ENCODE peak calls at places on chromosomes 16 and 17, in four cellular contexts. W, G, M and I are unnamed samples.

GRCh38 chr16:49661465-49662187 is 194.3 kb downstream of the ZNF423 start:
- DNase-seq in W (no peak), G (no peak), M (no peak), I (no peak)

GRCh38 chr16:86959182-86959651 is 358.0 kb downstream of the C16orf95 start:
- DNase-seq in W (no peak), G (no peak), M (no peak), I (no peak)

GRCh38 chr16:3952342-3953131 is 72.0 kb upstream of the CREBBP start:
- DNase-seq in W (no peak), G (no peak), M (no peak), I (no peak)

GRCh38 chr16:71817690-71818089 is 9.1 kb upstream of the AP1G1 start:
- DNase-seq in W (no peak), G (no peak), M (no peak), I (no peak)

GRCh38 chr16:424623-425081 is 797 bp upstream of the RAB11FIP3 start:
- DNase-seq in W (no peak), G (no peak), M (no peak), I (no peak)

GRCh38 chr16:66483689-66484452 is 56.8 kb downstream of the BEAN1 start:
- DNase-seq in W (peak), G (peak), M (no peak), I (peak)

GRCh38 chr17:5373112-5373511 is 46.4 kb downstream of the NUP88 start:
- DNase-seq in W (no peak), G (no peak), M (peak), I (peak)

GRCh38 chr17:81518785-81519283 is 6.2 kb upstream of the ACTG1 start:
- DNase-seq in W (no peak), G (peak), M (no peak), I (no peak)

GRCh38 chr17:49217651-49218413 is 7.3 kb downstream of the ABI3 start:
- DNase-seq in W (peak), G (no peak), M (peak), I (peak)

GRCh38 chr16:18788828-18789514 is 1.2 kb downstream of the RPS15A start:
- DNase-seq in W (no peak), G (no peak), M (no peak), I (no peak)

GRCh38 chr17:8192070-8192815 is 2.3 kb upstream of the BORCS6 start:
- DNase-seq in W (no peak), G (peak), M (peak), I (no peak)

GRCh38 chr17:18904482-18904881 is 46.6 kb downstream of the PRPSAP2 start:
- DNase-seq in W (no peak), G (no peak), M (no peak), I (no peak)

GRCh38 chr16:15721018-15721417 is 71.0 kb downstream of the NDE1 start:
- DNase-seq in W (no peak), G (no peak), M (no peak), I (no peak)

GRCh38 chr17:3647769-3648540 is 11.4 kb downstream of the CTNS start:
- DNase-seq in W (no peak), G (no peak), M (no peak), I (no peak)

GRCh38 chr17:4204676-4205075 is 59.1 kb downstream of the ANKFY1 start:
- DNase-seq in W (no peak), G (no peak), M (no peak), I (no peak)

GRCh38 chr16:20956319-20956718 is 55.7 kb downstream of the LYRM1 start:
- DNase-seq in W (no peak), G (no peak), M (no peak), I (no peak)

GRCh38 chr16:2985893-2986355 is 5.7 kb upstream of the PKMYT1 start:
- DNase-seq in W (no peak), G (no peak), M (no peak), I (no peak)

GRCh38 chr16:2819179-2819938 is 2.3 kb downstream of the PRSS21 start:
- DNase-seq in W (no peak), G (no peak), M (no peak), I (no peak)

GRCh38 chr17:35052780-35053179 is 10.7 kb downstream of the RFFL start:
- DNase-seq in W (no peak), G (no peak), M (no peak), I (no peak)

GRCh38 chr16:67562918-67563707 is 787 bp downstream of the CTCF start:
- DNase-seq in W (no peak), G (peak), M (no peak), I (no peak)

GRCh38 chr17:82151106-82151957 is 53.3 kb upstream of the FASN start:
- DNase-seq in W (no peak), G (no peak), M (no peak), I (no peak)

GRCh38 chr16:70661534-70661917 is 15.2 kb downstream of the IL34 start:
- DNase-seq in W (no peak), G (no peak), M (no peak), I (no peak)

GRCh38 chr16:11307639-11308492 is 26.7 kb upstream of the PRM1 start:
- DNase-seq in W (no peak), G (no peak), M (no peak), I (no peak)

GRCh38 chr16:11835891-11836652 is 15.3 kb downstream of the RSL1D1 start:
- DNase-seq in W (no peak), G (no peak), M (no peak), I (no peak)

GRCh38 chr16:19680972-19681371 is 37.1 kb downstream of the KNOP1 start:
- DNase-seq in W (no peak), G (no peak), M (no peak), I (no peak)

GRCh38 chr17:66347661-66348604 is 45.5 kb downstream of the PRKCA start:
- DNase-seq in W (no peak), G (no peak), M (no peak), I (no peak)

GRCh38 chr17:27577124-27577761 is 53.7 kb upstream of the LGALS9 start:
- DNase-seq in W (no peak), G (peak), M (no peak), I (no peak)

GRCh38 chr17:45676695-45677094 is 107.4 kb upstream of the CRHR1 start:
- DNase-seq in W (no peak), G (no peak), M (no peak), I (no peak)

GRCh38 chr16:74296120-74296464 is 522 bp upstream of the PSMD7 start:
- DNase-seq in W (no peak), G (no peak), M (no peak), I (no peak)

GRCh38 chr17:32489320-32490100 is 2.7 kb downstream of the CDK5R1 start:
- DNase-seq in W (no peak), G (no peak), M (no peak), I (no peak)

GRCh38 chr16:31093132-31093703 is 1.4 kb downstream of the VKORC1 start:
- DNase-seq in W (no peak), G (peak), M (no peak), I (no peak)

GRCh38 chr16:50740747-50741146 is 1.1 kb upstream of the CYLD start:
- DNase-seq in W (no peak), G (no peak), M (no peak), I (no peak)

GRCh38 chr16:24102120-24102740 is 153.9 kb upstream of the CACNG3 start:
- DNase-seq in W (no peak), G (peak), M (no peak), I (no peak)

GRCh38 chr17:66548158-66548557 is 245.7 kb downstream of the PRKCA start:
- DNase-seq in W (no peak), G (no peak), M (no peak), I (no peak)

GRCh38 chr17:1469231-1469852 is 13.3 kb upstream of the CRK start:
- DNase-seq in W (no peak), G (no peak), M (no peak), I (no peak)

GRCh38 chr17:17391575-17392370 is 85.0 kb upstream of the MED9 start:
- DNase-seq in W (no peak), G (no peak), M (peak), I (no peak)

GRCh38 chr16:88522276-88522949 is 47.8 kb upstream of the ZC3H18 start:
- DNase-seq in W (no peak), G (no peak), M (no peak), I (no peak)

GRCh38 chr16:85541619-85542547 is 71.2 kb upstream of the GSE1 start:
- DNase-seq in W (no peak), G (no peak), M (no peak), I (no peak)

GRCh38 chr16:4097826-4098240 is 18.4 kb downstream of the ADCY9 start:
- DNase-seq in W (no peak), G (no peak), M (no peak), I (no peak)

GRCh38 chr17:81700353-81701287 is 2.5 kb upstream of the MRPL12 start:
- DNase-seq in W (no peak), G (no peak), M (no peak), I (no peak)

GRCh38 chr17:83180264-83180995 is 101.0 kb downstream of the METRNL start:
- DNase-seq in W (no peak), G (no peak), M (no peak), I (no peak)
- TF ChIP-seq TAF1 in W (no peak), G (no peak), M (no peak), I (no peak)

GRCh38 chr17:62616993-62617893 is 10.2 kb upstream of the MRC2 start:
- DNase-seq in W (no peak), G (no peak), M (no peak), I (no peak)
- TF ChIP-seq POLR2A in W (no peak), G (peak), M (peak), I (no peak)

DNA sequence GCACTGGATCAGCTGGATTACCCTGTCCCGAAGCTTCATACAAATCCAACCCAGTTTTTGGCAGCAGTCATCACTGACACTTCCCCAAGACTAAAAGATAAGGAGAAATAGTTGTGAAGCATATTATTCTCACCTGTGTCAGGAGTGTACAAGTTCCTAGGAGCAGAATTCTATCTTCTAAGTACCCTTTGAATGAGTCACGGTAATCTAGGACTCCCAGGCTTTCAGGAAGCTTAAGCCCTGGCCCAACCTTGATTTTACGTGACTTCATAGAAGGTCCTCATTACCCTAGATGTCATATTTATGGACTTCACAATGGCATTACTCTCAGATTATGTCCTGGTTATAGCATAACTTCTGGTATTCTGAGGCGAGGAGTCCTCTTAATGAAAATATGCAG is 31.9 kb downstream of the CYB561 start:
- DNase-seq in W (no peak), G (no peak), M (no peak), I (no peak)
- TF ChIP-seq TAF1 in W (no peak), G (no peak), M (no peak), I (no peak)

DNA sequence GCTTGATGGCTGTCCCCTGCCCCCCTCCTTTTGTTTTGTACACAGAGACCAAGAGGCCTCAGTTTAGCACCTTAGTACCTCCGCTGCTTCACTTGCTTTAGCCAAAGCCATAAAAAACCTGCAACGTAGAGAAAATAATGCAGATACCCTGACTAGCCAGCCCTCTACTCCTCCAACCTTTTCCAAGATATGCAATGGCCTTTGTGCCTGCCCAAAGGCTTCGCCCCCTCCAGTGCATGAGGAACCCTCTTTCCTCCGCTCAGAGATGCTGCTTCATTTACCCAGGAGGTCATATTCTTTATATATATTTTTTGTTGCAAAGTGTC is 17.0 kb downstream of the CNTNAP1 start:
- DNase-seq in W (no peak), G (no peak), M (no peak), I (no peak)
- TF ChIP-seq POLR2A in W (no peak), G (no peak), M (no peak), I (no peak)

GRCh38 chr17:71633391-71633849 is 487.4 kb upstream of the SOX9 start:
- DNase-seq in W (no peak), G (no peak), M (no peak), I (no peak)
- TF ChIP-seq TAF1 in W (no peak), G (no peak), M (no peak), I (no peak)

GRCh38 chr17:41340934-41341861 is 9.4 kb downstream of the KRT33A start:
- DNase-seq in W (no peak), G (no peak), M (peak), I (no peak)

GRCh38 chr17:41339571-41340169 is 11.0 kb downstream of the KRT33A start:
- DNase-seq in W (no peak), G (no peak), M (no peak), I (no peak)

GRCh38 chr17:41338961-41339485 is 11.6 kb downstream of the KRT33A start:
- DNase-seq in W (no peak), G (no peak), M (peak), I (no peak)

GRCh38 chr17:41343031-41343430 is 7.6 kb downstream of the KRT33A start:
- DNase-seq in W (no peak), G (no peak), M (no peak), I (no peak)

DNA sequence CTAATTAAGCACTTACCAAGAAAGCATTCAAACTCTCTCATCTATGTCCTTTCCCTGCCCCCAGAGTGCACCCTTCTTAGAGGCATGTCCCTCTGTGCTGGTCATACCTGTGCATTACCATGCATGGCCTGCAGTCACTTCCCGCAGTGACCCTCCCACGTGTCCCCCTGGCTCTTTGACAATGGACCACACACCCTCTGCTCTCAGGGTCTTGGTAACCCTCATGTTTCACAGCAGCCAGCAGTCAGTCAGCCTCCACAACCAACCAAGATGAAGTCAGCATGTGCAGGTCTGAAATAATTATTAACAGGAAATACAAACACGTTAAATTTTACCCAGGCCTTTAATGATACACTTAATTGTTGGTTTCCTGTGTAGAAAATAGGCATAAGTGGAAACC is 10.1 kb downstream of the KRT33A start:
- DNase-seq in W (no peak), G (no peak), M (peak), I (no peak)
- TF ChIP-seq POLR2A in W (no peak), G (no peak), M (no peak), I (no peak)

GRCh38 chr17:51853857-51854256 is 304.7 kb downstream of the CA10 start:
- DNase-seq in W (no peak), G (no peak), M (no peak), I (no peak)
- TF ChIP-seq TAF1 in W (no peak), G (no peak), M (no peak), I (no peak)

GRCh38 chr17:40443988-40444899 is 994 bp downstream of the IGFBP4 start:
- DNase-seq in W (no peak), G (no peak), M (no peak), I (no peak)

GRCh38 chr17:40440166-40440565 is 3.1 kb upstream of the IGFBP4 start:
- DNase-seq in W (no peak), G (no peak), M (no peak), I (no peak)

GRCh38 chr17:40445769-40446468 is 2.7 kb downstream of the IGFBP4 start:
- DNase-seq in W (no peak), G (no peak), M (no peak), I (no peak)

GRCh38 chr17:40442392-40443195 is 656 bp upstream of the IGFBP4 start:
- DNase-seq in W (no peak), G (peak), M (no peak), I (no peak)

GRCh38 chr17:40443196-40443987 is at the start of gene IGFBP4:
- DNase-seq in W (peak), G (peak), M (no peak), I (peak)
- TF ChIP-seq POLR2A in W (no peak), G (peak), M (no peak), I (no peak)